ENCODE peak calls at places on chromosome 17, in four cellular contexts. F, C, I and N are unnamed samples.

GRCh38 chr17:352421-353212 is at the start of gene RPH3AL:
- DNase-seq in C (no peak), I (peak), F (no peak), N (no peak)

GRCh38 chr17:67477687-67478086 is 100.6 kb downstream of the PITPNC1 start:
- DNase-seq in I (no peak), C (no peak), F (no peak), N (no peak)

GRCh38 chr17:81456798-81457197 is 55.8 kb downstream of the ACTG1 start:
- DNase-seq in I (peak), F (no peak), C (peak), N (no peak)

GRCh38 chr17:4849011-4849536 is 15.9 kb downstream of the MINK1 start:
- DNase-seq in F (no peak), I (no peak), C (no peak), N (peak)

GRCh38 chr17:76585048-76585648 is 512 bp downstream of the ST6GALNAC2 start:
- DNase-seq in C (no peak), I (no peak), F (no peak), N (peak)

GRCh38 chr17:33968350-33969044 is 286.6 kb upstream of the CCL2 start:
- DNase-seq in C (peak), I (no peak), F (peak), N (no peak)

GRCh38 chr17:64781013-64781392 is 118.9 kb upstream of the SMURF2 start:
- DNase-seq in I (no peak), C (no peak), F (no peak), N (no peak)

GRCh38 chr17:38602453-38602852 is 3.3 kb downstream of the SRCIN1 start:
- DNase-seq in C (no peak), F (no peak), I (no peak), N (no peak)

GRCh38 chr17:13036776-13037175 is 18.9 kb upstream of the ELAC2 start:
- DNase-seq in F (no peak), I (no peak), C (no peak), N (no peak)

GRCh38 chr17:16934133-16934795 is 37.7 kb downstream of the TNFRSF13B start:
- DNase-seq in F (no peak), I (no peak), C (no peak), N (no peak)

GRCh38 chr17:63573634-63574033 is 23.4 kb downstream of the DCAF7 start:
- DNase-seq in I (peak), C (no peak), F (no peak), N (no peak)
- TF ChIP-seq CBX5 in I (no peak), C (no peak), F (no peak), N (no peak)

GRCh38 chr17:28576758-28577465 is at the start of gene ALDOC:
- DNase-seq in F (peak), I (peak), C (peak), N (peak)
- TF ChIP-seq CBX5 in F (no peak), I (no peak), C (no peak), N (no peak)

DNA sequence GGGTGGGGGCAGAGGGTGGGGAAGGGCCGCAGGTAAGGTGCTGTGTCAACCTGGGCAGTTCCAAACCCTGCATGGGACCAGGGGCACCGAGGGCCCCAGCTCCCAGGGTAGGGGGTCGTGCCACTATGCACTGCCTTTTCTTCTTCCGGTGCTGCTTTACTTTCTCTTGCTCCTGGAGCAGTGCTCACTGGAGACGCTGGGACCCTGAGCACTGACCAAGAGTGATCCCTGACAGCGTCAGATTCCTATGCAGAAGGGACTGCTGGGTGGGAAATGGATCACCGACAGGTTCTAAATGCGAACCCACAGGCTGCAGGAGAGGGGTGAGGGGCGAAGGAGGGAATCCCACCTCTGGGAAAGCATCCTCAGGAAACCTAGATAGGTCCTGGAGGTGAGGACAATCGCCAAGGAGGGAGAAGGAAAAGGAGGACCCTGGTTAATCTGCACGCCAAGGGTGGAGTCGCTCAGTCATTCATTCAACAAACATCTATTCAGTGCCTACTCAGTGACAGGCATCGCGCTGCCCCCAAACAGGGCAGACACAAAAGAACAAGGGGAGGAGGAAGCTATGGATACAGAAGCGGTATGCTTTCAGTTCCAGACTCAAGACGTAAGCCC is 470.2 kb downstream of the SOX9 start:
- DNase-seq in F (no peak), C (no peak), I (no peak), N (no peak)
- TF ChIP-seq CBX5 in F (no peak), C (no peak), I (no peak), N (no peak)

GRCh38 chr17:6913608-6914443 is 82.0 kb upstream of the ALOX12 start:
- DNase-seq in C (peak), F (no peak), I (peak), N (peak)
- TF ChIP-seq CBX5 in C (no peak), F (no peak), I (no peak), N (no peak)

GRCh38 chr17:42485680-42486079 is 27.0 kb downstream of the ATP6V0A1 start:
- DNase-seq in C (no peak), F (no peak), I (no peak), N (no peak)

GRCh38 chr17:42488032-42488431 is 29.4 kb downstream of the ATP6V0A1 start:
- DNase-seq in C (no peak), I (no peak), F (no peak), N (no peak)

DNA sequence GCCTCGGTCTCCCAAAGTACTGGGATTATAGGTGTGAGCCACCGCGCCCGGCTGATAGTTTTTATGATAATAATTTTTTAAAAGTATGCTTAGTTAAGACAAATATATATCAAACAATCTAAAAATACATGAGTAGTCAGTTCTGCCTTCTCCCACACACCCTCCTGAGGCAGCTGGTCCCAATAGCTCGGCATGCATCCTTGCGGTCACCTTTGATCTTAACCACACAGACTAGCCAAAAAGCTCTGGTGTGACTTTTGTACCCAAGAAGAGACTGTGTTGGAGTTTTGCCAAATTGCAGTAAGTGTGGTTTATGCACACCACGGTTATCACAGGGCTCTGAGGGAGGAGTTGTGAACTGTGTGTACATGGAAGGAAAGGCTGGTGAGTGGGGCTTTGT is 25.6 kb downstream of the ATP6V0A1 start:
- DNase-seq in I (peak), F (peak), C (no peak), N (no peak)
- TF ChIP-seq CBX5 in I (peak), F (no peak), C (no peak), N (no peak)

DNA sequence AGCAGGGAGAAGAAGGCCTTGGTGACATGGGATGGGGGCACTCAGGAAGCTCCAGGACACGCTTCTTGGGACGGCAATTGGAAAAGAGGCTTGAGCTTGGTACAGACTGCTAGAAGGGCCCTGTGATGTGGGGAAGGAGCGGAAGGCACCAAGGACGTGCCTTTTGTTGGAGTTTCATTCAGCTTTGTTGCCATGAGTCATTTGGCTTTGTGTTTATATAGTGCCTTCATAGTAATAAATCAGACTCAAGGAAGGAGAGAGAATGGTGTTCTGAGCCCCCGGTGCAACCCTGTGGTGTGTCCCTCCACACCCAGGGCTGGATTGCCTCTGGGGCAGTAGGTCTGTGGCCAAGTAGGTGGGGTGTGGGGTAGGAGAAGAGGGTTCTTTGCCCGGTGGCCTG is 7.4 kb upstream of the TBX4 start:
- DNase-seq in I (no peak), F (no peak), C (no peak), N (no peak)
- TF ChIP-seq CBX5 in I (no peak), F (no peak), C (no peak), N (no peak)

GRCh38 chr17:55709440-55709839 is 13.2 kb downstream of the TMEM100 start:
- DNase-seq in C (no peak), I (no peak), F (no peak), N (no peak)
- TF ChIP-seq CBX5 in C (no peak), I (no peak), F (no peak), N (no peak)